ENCODE peak calls at places on chromosomes 13 and 19, in ten cellular contexts. V is right cardiac atrium; C is NB4; Q is body of pancreas; X is activated CD8-positive, alpha-beta T cell treated with anti-CD3 and anti-CD28 coated beads, Interleukin-2, amount 10 ng/mL, durations not matched to agents 7 days and 5 days; D is uterus; Y is CD4-positive, alpha-beta T cell; R is Kasumi-1; Z is nucleus accumbens; O is kidney. H is an unnamed sample.

GRCh38 chr13:62846302-62846701 is 1430.7 kb upstream of the PCDH20 start:
- DNase-seq in V (no peak), C (no peak), Q (no peak), X (no peak), D (no peak), Y (no peak), R (no peak), Z (no peak), O (no peak), H (no peak)

GRCh38 chr13:96223231-96223630 is 133.3 kb downstream of the HS6ST3 start:
- DNase-seq in V (peak; percentile 60), C (no peak), Q (no peak), X (no peak), D (no peak), Y (no peak), R (no peak), Z (no peak), O (no peak), H (no peak)

GRCh38 chr13:37995052-37995451 is 125.5 kb upstream of the TRPC4 start:
- DNase-seq in V (no peak), C (no peak), Q (no peak), X (no peak), D (no peak), Y (no peak), R (peak; percentile 2), Z (no peak), O (no peak), H (no peak)

GRCh38 chr19:45773384-45773783 is 4.3 kb upstream of the SIX5 start:
- DNase-seq in V (peak; percentile 16), C (no peak), Q (peak; percentile 86), X (no peak), D (no peak), Y (no peak), R (no peak), Z (no peak), O (no peak), H (no peak)

GRCh38 chr19:51002542-51003311 is 1.3 kb upstream of the KLK8 start:
- DNase-seq in V (peak; percentile 59), C (peak; percentile 25), Q (peak; percentile 20), X (peak; percentile 43), D (no peak), Y (no peak), R (no peak), Z (no peak), O (no peak), H (peak; percentile 72)

GRCh38 chr19:57934820-57935665 is at the start of gene ZNF418:
- DNase-seq in V (peak; percentile 77), C (no peak), Q (peak; percentile 61), X (peak; percentile 76), D (peak; percentile 54), Y (no peak), R (no peak), Z (peak; percentile 70), O (peak; percentile 73), H (no peak)

GRCh38 chr13:25528266-25528665 is 156.5 kb downstream of the ATP8A2 start:
- DNase-seq in V (no peak), C (no peak), Q (no peak), X (no peak), D (no peak), Y (no peak), R (no peak), Z (no peak), O (no peak), H (no peak)

GRCh38 chr13:22193070-22193469 is 522.2 kb downstream of the FGF9 start:
- DNase-seq in V (no peak), C (no peak), Q (no peak), X (no peak), D (no peak), Y (no peak), R (no peak), Z (no peak), O (no peak), H (no peak)

GRCh38 chr13:34156841-34157365 is 339.0 kb downstream of the RFC3 start:
- DNase-seq in V (peak; percentile 50), C (peak; percentile 78), Q (peak; percentile 94), X (peak; percentile 58), D (peak; percentile 82), Y (no peak), R (peak; percentile 57), Z (no peak), O (peak; percentile 91), H (peak; percentile 77)

GRCh38 chr19:54173951-54174817 is 1.2 kb upstream of the TMC4 start:
- DNase-seq in V (peak; percentile 32), C (no peak), Q (no peak), X (no peak), D (no peak), Y (no peak), R (no peak), Z (no peak), O (peak; percentile 72), H (no peak)

GRCh38 chr19:8526345-8527062 is 12.5 kb upstream of the ZNF414 start:
- DNase-seq in V (peak; percentile 97), C (peak; percentile 27), Q (peak; percentile 93), X (no peak), D (peak; percentile 94), Y (no peak), R (no peak), Z (peak; percentile 74), O (peak; percentile 96), H (peak; percentile 81)

GRCh38 chr13:93466502-93467036 is 240.0 kb downstream of the GPC6 start:
- DNase-seq in V (no peak), C (no peak), Q (no peak), X (no peak), D (no peak), Y (no peak), R (no peak), Z (no peak), O (no peak), H (no peak)

H was measured in COLO829.